ENCODE peak calls at places on chromosomes 13 and 19, in five cellular contexts. One of them, this sample, is unnamed.
A peak's percentile ranks its signal among the peaks of the same experiment; 100 is the strongest.

GRCh38 chr19:29675120-29675649 is 9.9 kb downstream of the PLEKHF1 start:
- DNase-seq in brain microvascular endothelial cell: no peak
- DNase-seq in Peyer's patch: no peak
- DNase-seq in GM13977: no peak
- DNase-seq in GM13976: peak; percentile 18
- DNase-seq in this sample: no peak

GRCh38 chr19:2648528-2648937 is 54.0 kb downstream of the GNG7 start:
- DNase-seq in brain microvascular endothelial cell: peak; percentile 74
- DNase-seq in GM13977: peak; percentile 86
- DNase-seq in Peyer's patch: peak; percentile 83
- DNase-seq in GM13976: peak; percentile 86
- DNase-seq in this sample: peak; percentile 83

GRCh38 chr19:2974342-2974932 is 2.9 kb upstream of the TLE6 start:
- DNase-seq in brain microvascular endothelial cell: peak; percentile 32
- DNase-seq in GM13977: no peak
- DNase-seq in GM13976: no peak
- DNase-seq in Peyer's patch: no peak
- DNase-seq in this sample: peak; percentile 42

GRCh38 chr13:19685034-19685433 is 51.6 kb downstream of the MPHOSPH8 start:
- DNase-seq in GM13977: no peak
- DNase-seq in brain microvascular endothelial cell: no peak
- DNase-seq in Peyer's patch: peak; percentile 78
- DNase-seq in GM13976: no peak
- DNase-seq in this sample: no peak

GRCh38 chr13:21175656-21176194 is 627 bp downstream of the SKA3 start:
- DNase-seq in GM13977: no peak
- DNase-seq in GM13976: no peak
- DNase-seq in brain microvascular endothelial cell: peak; percentile 11
- DNase-seq in Peyer's patch: no peak
- DNase-seq in this sample: no peak

GRCh38 chr13:25300861-25301346 is 521 bp upstream of the NUP58 start:
- DNase-seq in GM13976: no peak
- DNase-seq in brain microvascular endothelial cell: no peak
- DNase-seq in GM13977: no peak
- DNase-seq in Peyer's patch: peak; percentile 52
- DNase-seq in this sample: peak; percentile 41

GRCh38 chr13:51900471-51900870 is 38.7 kb downstream of the CCDC70 start:
- DNase-seq in GM13977: no peak
- DNase-seq in brain microvascular endothelial cell: no peak
- DNase-seq in GM13976: no peak
- DNase-seq in Peyer's patch: no peak
- DNase-seq in this sample: no peak

GRCh38 chr13:27973956-27974662 is 5.0 kb upstream of the CDX2 start:
- DNase-seq in GM13976: no peak
- DNase-seq in Peyer's patch: no peak
- DNase-seq in GM13977: no peak
- DNase-seq in brain microvascular endothelial cell: no peak
- DNase-seq in this sample: no peak

GRCh38 chr19:33303791-33304759 is 1.7 kb upstream of the CEBPA start:
- DNase-seq in brain microvascular endothelial cell: no peak
- DNase-seq in GM13977: peak; percentile 42
- DNase-seq in GM13976: peak; percentile 30
- DNase-seq in Peyer's patch: peak; percentile 69
- DNase-seq in this sample: no peak

GRCh38 chr19:55563261-55563690 is 17.4 kb downstream of the ZNF579 start:
- DNase-seq in Peyer's patch: no peak
- DNase-seq in brain microvascular endothelial cell: no peak
- DNase-seq in GM13977: no peak
- DNase-seq in GM13976: no peak
- DNase-seq in this sample: no peak

GRCh38 chr13:77751513-77752456 is 54.3 kb downstream of the SLAIN1 start:
- DNase-seq in brain microvascular endothelial cell: peak; percentile 22
- DNase-seq in Peyer's patch: no peak
- DNase-seq in GM13977: peak; percentile 26
- DNase-seq in GM13976: no peak
- DNase-seq in this sample: peak; percentile 70

GRCh38 chr13:30148791-30149190 is 158.6 kb downstream of the KATNAL1 start:
- DNase-seq in GM13977: no peak
- DNase-seq in brain microvascular endothelial cell: no peak
- DNase-seq in GM13976: no peak
- DNase-seq in Peyer's patch: no peak
- DNase-seq in this sample: peak; percentile 10

GRCh38 chr19:57830071-57830602 is at the start of gene ZNF587B:
- DNase-seq in GM13977: no peak
- DNase-seq in brain microvascular endothelial cell: peak; percentile 78
- DNase-seq in GM13976: no peak
- DNase-seq in Peyer's patch: peak; percentile 64
- DNase-seq in this sample: peak; percentile 63

GRCh38 chr13:113064534-113065405 is 40.8 kb upstream of the F7 start:
- DNase-seq in GM13977: no peak
- DNase-seq in brain microvascular endothelial cell: peak; percentile 35
- DNase-seq in GM13976: no peak
- DNase-seq in Peyer's patch: no peak
- DNase-seq in this sample: no peak

GRCh38 chr13:49314344-49314882 is 66.7 kb downstream of the CDADC1 start:
- DNase-seq in GM13977: no peak
- DNase-seq in Peyer's patch: no peak
- DNase-seq in GM13976: no peak
- DNase-seq in brain microvascular endothelial cell: no peak
- DNase-seq in this sample: no peak

GRCh38 chr13:75635621-75636338 is at the start of gene LMO7:
- DNase-seq in GM13977: peak; percentile 84
- DNase-seq in Peyer's patch: peak; percentile 69
- DNase-seq in GM13976: peak; percentile 88
- DNase-seq in brain microvascular endothelial cell: no peak
- DNase-seq in this sample: peak; percentile 44

GRCh38 chr13:92164822-92165221 is 766.4 kb downstream of the GPC5 start:
- DNase-seq in GM13977: no peak
- DNase-seq in brain microvascular endothelial cell: no peak
- DNase-seq in Peyer's patch: no peak
- DNase-seq in GM13976: no peak
- DNase-seq in this sample: no peak

GRCh38 chr19:17389957-17390664 is 3.9 kb downstream of the CCDC194 start:
- DNase-seq in GM13977: no peak
- DNase-seq in Peyer's patch: no peak
- DNase-seq in GM13976: peak; percentile 35
- DNase-seq in brain microvascular endothelial cell: no peak
- DNase-seq in this sample: no peak

GRCh38 chr13:108527849-108528248 is 101.6 kb upstream of the MYO16 start:
- DNase-seq in GM13977: no peak
- DNase-seq in Peyer's patch: no peak
- DNase-seq in brain microvascular endothelial cell: no peak
- DNase-seq in GM13976: no peak
- DNase-seq in this sample: no peak

GRCh38 chr19:11091343-11092153 is 2.3 kb downstream of the LDLR start:
- DNase-seq in GM13977: no peak
- DNase-seq in brain microvascular endothelial cell: peak; percentile 81
- DNase-seq in GM13976: no peak
- DNase-seq in Peyer's patch: peak; percentile 65
- DNase-seq in this sample: peak; percentile 55

DNA sequence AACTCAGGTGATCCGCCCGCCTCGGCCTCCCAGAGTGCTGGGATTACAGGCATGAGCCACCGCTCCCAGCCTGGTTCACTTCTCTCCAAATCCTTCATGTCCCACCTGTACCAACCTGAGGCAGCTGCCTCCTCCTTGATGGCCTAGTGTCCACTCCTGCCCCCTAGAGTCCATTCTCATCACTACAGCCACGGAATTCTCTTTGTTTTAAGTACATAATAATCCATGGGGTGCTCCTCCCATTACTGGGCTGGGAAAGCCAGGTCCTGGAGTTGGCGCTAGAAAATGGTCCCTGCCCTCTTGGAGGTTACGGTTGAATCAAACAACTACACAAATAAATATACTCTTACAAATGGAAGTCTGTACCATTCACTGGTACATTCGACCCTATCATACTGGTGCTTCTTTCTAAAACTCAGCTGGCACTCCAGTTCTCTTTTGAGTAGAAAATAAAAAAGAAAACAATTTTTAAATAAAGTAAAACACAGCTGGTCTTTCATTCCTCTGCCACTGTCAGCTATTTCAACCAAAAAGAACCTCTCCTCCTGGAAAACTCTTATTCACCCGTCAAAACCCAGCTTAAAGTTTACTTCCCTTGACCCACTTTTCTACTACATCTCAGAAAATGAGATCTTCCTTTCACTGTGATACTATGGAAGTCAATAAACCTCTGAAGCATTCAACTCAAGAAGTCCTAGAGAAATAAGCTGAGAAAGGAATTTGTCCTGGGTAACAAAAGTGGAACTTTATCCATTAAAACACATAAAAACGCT is 22.4 kb upstream of the ARHGEF18 start:
- DNase-seq in GM13976: peak; percentile 42
- DNase-seq in GM13977: peak; percentile 35
- DNase-seq in Peyer's patch: no peak
- DNase-seq in brain microvascular endothelial cell: peak; percentile 10
- DNase-seq in this sample: peak; percentile 75
- TF ChIP-seq CTCF in GM13976: peak; percentile 42
- TF ChIP-seq CTCF in GM13977: peak; percentile 60
- TF ChIP-seq CTCF in Peyer's patch: no peak
- TF ChIP-seq CTCF in brain microvascular endothelial cell: peak; percentile 44
- TF ChIP-seq CTCF in this sample: peak; percentile 57

DNA sequence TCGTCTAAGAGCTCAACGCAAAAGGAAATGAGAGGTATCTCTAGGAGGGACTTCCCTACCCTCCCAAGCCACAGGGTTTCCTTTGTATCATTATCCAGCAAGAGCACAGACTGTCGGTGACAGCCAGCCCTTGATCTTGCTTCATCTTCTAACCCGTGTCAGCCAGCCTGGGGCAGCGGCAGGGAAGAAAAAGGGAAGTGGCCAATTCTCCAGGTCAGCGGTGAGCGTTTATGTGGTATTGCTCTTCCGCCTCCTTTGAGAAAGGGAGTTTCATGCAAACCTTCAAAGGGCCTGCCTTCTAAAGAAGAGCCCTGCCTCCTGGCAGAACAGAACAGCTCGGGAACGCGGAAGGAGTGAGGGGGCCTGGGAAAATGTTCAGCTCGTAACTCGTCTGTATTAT is 41.9 kb downstream of the EFNB2 start:
- DNase-seq in Peyer's patch: no peak
- DNase-seq in brain microvascular endothelial cell: no peak
- DNase-seq in GM13976: no peak
- DNase-seq in GM13977: peak; percentile 23
- DNase-seq in this sample: no peak
- TF ChIP-seq CTCF in Peyer's patch: no peak
- TF ChIP-seq CTCF in brain microvascular endothelial cell: no peak
- TF ChIP-seq CTCF in GM13976: no peak
- TF ChIP-seq CTCF in GM13977: no peak
- TF ChIP-seq CTCF in this sample: no peak

GRCh38 chr19:21508198-21508597 is 2.8 kb downstream of the ZNF429 start:
- DNase-seq in GM13977: no peak
- DNase-seq in Peyer's patch: no peak
- DNase-seq in brain microvascular endothelial cell: no peak
- DNase-seq in GM13976: no peak
- DNase-seq in this sample: no peak

GRCh38 chr19:21505459-21506393 is at the start of gene ZNF429:
- DNase-seq in GM13976: peak; percentile 91
- DNase-seq in brain microvascular endothelial cell: peak; percentile 96
- DNase-seq in Peyer's patch: peak; percentile 90
- DNase-seq in GM13977: peak; percentile 91
- DNase-seq in this sample: peak; percentile 97
- TF ChIP-seq CTCF in GM13976: no peak
- TF ChIP-seq CTCF in brain microvascular endothelial cell: no peak
- TF ChIP-seq CTCF in Peyer's patch: no peak
- TF ChIP-seq CTCF in GM13977: peak; percentile 14
- TF ChIP-seq CTCF in this sample: no peak

GRCh38 chr19:1383014-1383310 is 745 bp upstream of the NDUFS7 start:
- DNase-seq in GM13977: no peak
- DNase-seq in brain microvascular endothelial cell: no peak
- DNase-seq in GM13976: no peak
- DNase-seq in Peyer's patch: no peak
- DNase-seq in this sample: no peak

GRCh38 chr19:1384085-1384462 is 367 bp downstream of the NDUFS7 start:
- DNase-seq in brain microvascular endothelial cell: no peak
- DNase-seq in Peyer's patch: no peak
- DNase-seq in GM13976: no peak
- DNase-seq in GM13977: no peak
- DNase-seq in this sample: no peak

GRCh38 chr19:1384478-1385110 is 887 bp downstream of the NDUFS7 start:
- DNase-seq in Peyer's patch: no peak
- DNase-seq in brain microvascular endothelial cell: no peak
- DNase-seq in GM13976: no peak
- DNase-seq in GM13977: no peak
- DNase-seq in this sample: no peak

GRCh38 chr19:1382250-1382649 is 1.5 kb upstream of the NDUFS7 start:
- DNase-seq in Peyer's patch: no peak
- DNase-seq in GM13977: no peak
- DNase-seq in GM13976: no peak
- DNase-seq in brain microvascular endothelial cell: no peak
- DNase-seq in this sample: no peak

GRCh38 chr19:1383311-1384084 is at the start of gene NDUFS7:
- DNase-seq in Peyer's patch: peak; percentile 97
- DNase-seq in GM13976: peak; percentile 90
- DNase-seq in GM13977: peak; percentile 90
- DNase-seq in brain microvascular endothelial cell: peak; percentile 76
- DNase-seq in this sample: peak; percentile 89
- TF ChIP-seq CTCF in Peyer's patch: peak; percentile 20
- TF ChIP-seq CTCF in GM13976: no peak
- TF ChIP-seq CTCF in GM13977: peak; percentile 25
- TF ChIP-seq CTCF in brain microvascular endothelial cell: peak; percentile 29
- TF ChIP-seq CTCF in this sample: no peak

DNA sequence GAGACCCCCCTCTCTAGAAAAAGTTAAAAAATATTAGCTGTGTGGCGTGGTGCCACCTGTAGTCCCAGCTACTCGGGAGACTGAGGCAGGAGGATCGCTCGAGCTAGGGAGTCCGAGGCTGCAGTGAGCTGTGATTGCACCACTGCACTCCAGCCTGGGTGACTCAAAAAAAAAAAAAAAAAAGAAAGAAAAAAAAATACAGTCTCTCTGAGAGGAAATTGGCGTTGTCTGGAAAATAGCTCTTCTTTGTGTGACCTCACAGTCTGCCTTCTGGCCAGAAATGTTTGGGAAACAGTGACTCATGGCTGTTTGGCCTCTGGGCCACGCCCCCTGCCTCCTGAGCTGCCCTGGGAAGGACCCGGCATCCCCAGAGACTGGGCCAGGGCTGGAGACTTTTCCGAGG is 10.7 kb downstream of the MARCHF2 start:
- DNase-seq in brain microvascular endothelial cell: peak; percentile 97
- DNase-seq in GM13977: no peak
- DNase-seq in Peyer's patch: peak; percentile 65
- DNase-seq in GM13976: peak; percentile 12
- DNase-seq in this sample: no peak
- TF ChIP-seq CTCF in brain microvascular endothelial cell: no peak
- TF ChIP-seq CTCF in GM13977: no peak
- TF ChIP-seq CTCF in Peyer's patch: no peak
- TF ChIP-seq CTCF in GM13976: no peak
- TF ChIP-seq CTCF in this sample: no peak

This sample was measured in activated CD8-positive, alpha-beta T cell treated with anti-CD3 and anti-CD28 coated beads for 36 hours.